ENCODE peak calls at places on chromosomes 2 and 18, in four cellular contexts. F is right cardiac atrium; C is CD8-positive, alpha-beta memory T cell; S is IMR-90. N is an unnamed sample.

GRCh38 chr18:6997802-6998201 is 119.8 kb downstream of the LAMA1 start:
- DNase-seq in F (no peak), C (no peak), S (no peak), N (no peak)

GRCh38 chr2:33215299-33215698 is 261.1 kb upstream of the RASGRP3 start:
- DNase-seq in F (peak; percentile 69), C (no peak), S (peak; percentile 96), N (no peak)

GRCh38 chr2:105977212-105977611 is 216.9 kb downstream of the UXS1 start:
- DNase-seq in F (no peak), C (no peak), S (peak; percentile 86), N (no peak)

GRCh38 chr2:108301558-108301957 is 12.9 kb downstream of the SULT1C2 start:
- DNase-seq in F (no peak), C (no peak), S (no peak), N (no peak)

GRCh38 chr18:24915547-24915946 is 436.4 kb downstream of the ZNF521 start:
- DNase-seq in F (no peak), C (no peak), S (peak; percentile 75), N (no peak)

GRCh38 chr18:48791636-48792105 is 159.1 kb downstream of the SMAD7 start:
- DNase-seq in F (no peak), C (no peak), S (no peak), N (no peak)

GRCh38 chr18:13178976-13179375 is 39.6 kb upstream of the LDLRAD4 start:
- DNase-seq in F (no peak), C (no peak), S (peak; percentile 27), N (no peak)

GRCh38 chr18:8480506-8481328 is 128.5 kb upstream of the RAB12 start:
- DNase-seq in F (peak; percentile 24), C (no peak), S (peak; percentile 73), N (no peak)

GRCh38 chr2:223972656-223973102 is 15.4 kb downstream of the MRPL44 start:
- DNase-seq in F (no peak), C (no peak), S (no peak), N (no peak)

GRCh38 chr18:57329856-57330255 is 22.5 kb upstream of the ST8SIA3 start:
- DNase-seq in F (no peak), C (no peak), S (no peak), N (no peak)

GRCh38 chr2:60958361-60958760 is 59.2 kb upstream of the PEX13 start:
- DNase-seq in F (no peak), C (no peak), S (peak; percentile 71), N (no peak)

GRCh38 chr18:42053188-42053781 is 98.3 kb downstream of the PIK3C3 start:
- DNase-seq in F (peak; percentile 28), C (peak; percentile 31), S (peak; percentile 62), N (no peak)

GRCh38 chr18:46711444-46711863 is 45.4 kb downstream of the ST8SIA5 start:
- DNase-seq in F (no peak), C (no peak), S (no peak), N (no peak)

GRCh38 chr18:43982582-43982981 is 698.1 kb upstream of the SETBP1 start:
- DNase-seq in F (no peak), C (no peak), S (no peak), N (no peak)

GRCh38 chr18:70288171-70288850 is 534 bp upstream of the SOCS6 start:
- DNase-seq in F (peak; percentile 46), C (no peak), S (peak; percentile 39), N (peak; percentile 58)

GRCh38 chr18:68436485-68436884 is 278.4 kb downstream of the TMX3 start:
- DNase-seq in F (no peak), C (no peak), S (peak; percentile 61), N (no peak)

GRCh38 chr2:198096007-198096406 is 291.6 kb downstream of the PLCL1 start:
- DNase-seq in F (no peak), C (no peak), S (no peak), N (no peak)

GRCh38 chr18:63683152-63683551 is 19.6 kb upstream of the SERPINB11 start:
- DNase-seq in F (no peak), C (no peak), S (peak; percentile 96), N (no peak)

GRCh38 chr2:192197387-192197786 is 2.7 kb upstream of the TMEFF2 start:
- DNase-seq in F (no peak), C (no peak), S (no peak), N (no peak)

GRCh38 chr2:221264318-221264717 is 307.8 kb downstream of the EPHA4 start:
- DNase-seq in F (no peak), C (no peak), S (no peak), N (no peak)

GRCh38 chr2:127154985-127155650 is 48.2 kb upstream of the BIN1 start:
- DNase-seq in F (peak; percentile 41), C (no peak), S (peak; percentile 50), N (no peak)

GRCh38 chr2:119177171-119177837 is 18.8 kb upstream of the C1QL2 start:
- DNase-seq in F (no peak), C (no peak), S (no peak), N (no peak)

GRCh38 chr2:230664128-230664527 is 48.5 kb upstream of the CAB39 start:
- DNase-seq in F (peak; percentile 42), C (no peak), S (peak; percentile 75), N (no peak)

GRCh38 chr2:54757496-54757895 is 34.0 kb downstream of the EML6 start:
- DNase-seq in F (no peak), C (no peak), S (peak; percentile 24), N (no peak)

GRCh38 chr18:25248755-25249154 is 103.2 kb downstream of the ZNF521 start:
- DNase-seq in F (no peak), C (no peak), S (peak; percentile 41), N (no peak)

GRCh38 chr2:37776487-37776886 is 105.0 kb upstream of the CDC42EP3 start:
- DNase-seq in F (no peak), C (no peak), S (peak; percentile 93), N (no peak)

GRCh38 chr2:8546319-8547283 is 135.3 kb upstream of the ID2 start:
- DNase-seq in F (no peak), C (no peak), S (no peak), N (peak; percentile 74)

GRCh38 chr2:5164806-5165525 is 527.2 kb upstream of the SOX11 start:
- DNase-seq in F (no peak), C (no peak), S (peak; percentile 67), N (no peak)

GRCh38 chr18:13006731-13007550 is 15.8 kb downstream of the CEP192 start:
- DNase-seq in F (no peak), C (no peak), S (no peak), N (no peak)

GRCh38 chr18:31248783-31249521 is 69.0 kb upstream of the DSG1 start:
- DNase-seq in F (no peak), C (no peak), S (peak; percentile 18), N (no peak)

GRCh38 chr18:61413388-61413787 is 80.2 kb downstream of the CDH20 start:
- DNase-seq in F (no peak), C (no peak), S (no peak), N (no peak)

GRCh38 chr2:27735263-27735904 is 36.1 kb upstream of the MRPL33 start:
- DNase-seq in F (peak; percentile 94), C (peak; percentile 30), S (peak; percentile 54), N (peak; percentile 88)

GRCh38 chr18:7329036-7329435 is 98.1 kb downstream of the LRRC30 start:
- DNase-seq in F (no peak), C (no peak), S (no peak), N (no peak)

DNA sequence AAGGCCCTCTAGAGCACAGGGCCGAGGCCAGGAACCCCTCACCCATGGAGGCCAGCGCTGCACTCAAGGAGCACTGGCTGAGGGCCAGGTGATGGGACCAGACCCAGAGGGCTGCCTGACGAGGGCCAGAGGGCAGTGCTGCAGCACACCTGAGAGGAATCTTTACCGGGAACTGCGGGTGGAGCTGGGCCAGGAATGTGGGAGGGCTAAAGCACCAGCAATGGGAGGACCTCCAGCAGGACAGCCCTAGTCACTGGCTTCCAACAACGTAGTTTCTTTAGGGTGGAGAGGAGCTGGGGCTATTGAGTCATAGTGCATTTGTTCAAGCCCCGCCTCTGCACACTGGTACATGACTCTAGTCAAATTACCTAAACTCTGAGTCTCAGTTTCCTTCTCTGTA is 143.4 kb downstream of the TMEM17 start:
- DNase-seq in F (no peak), C (no peak), S (no peak), N (no peak)
- H3K4me1 ChIP-seq in F (no peaks in the 10 kb centered on the region), C (no peaks in the 10 kb centered on the region), S (no peaks in the 10 kb centered on the region), N (no peaks in the 10 kb centered on the region)

GRCh38 chr18:51405683-51406477 is 208.4 kb upstream of the MEX3C start:
- DNase-seq in F (no peak), C (no peak), S (no peak), N (no peak)

GRCh38 chr18:51399491-51400122 is 202.1 kb upstream of the MEX3C start:
- DNase-seq in F (peak; percentile 11), C (no peak), S (no peak), N (no peak)

GRCh38 chr18:51398104-51398503 is 200.6 kb upstream of the MEX3C start:
- DNase-seq in F (no peak), C (no peak), S (no peak), N (no peak)

GRCh38 chr18:51400721-51401120 is 203.2 kb upstream of the MEX3C start:
- DNase-seq in F (no peak), C (no peak), S (no peak), N (no peak)

GRCh38 chr18:51401912-51402311 is 204.4 kb upstream of the MEX3C start:
- DNase-seq in F (no peak), C (no peak), S (no peak), N (no peak)
- H3K4me1 ChIP-seq in F (no peaks in the 10 kb centered on the region), C (no peaks in the 10 kb centered on the region), S (no peaks in the 10 kb centered on the region), N (peaks cover 5% of the 10 kb centered on the region)

GRCh38 chr2:64837925-64838641 is 151.1 kb upstream of the SLC1A4 start:
- DNase-seq in F (peak; percentile 27), C (no peak), S (no peak), N (peak; percentile 56)
- H3K4me1 ChIP-seq in F (no peaks in the 10 kb centered on the region), C (no peaks in the 10 kb centered on the region), S (peaks cover 13% of the 10 kb centered on the region), N (peaks cover 18% of the 10 kb centered on the region)

DNA sequence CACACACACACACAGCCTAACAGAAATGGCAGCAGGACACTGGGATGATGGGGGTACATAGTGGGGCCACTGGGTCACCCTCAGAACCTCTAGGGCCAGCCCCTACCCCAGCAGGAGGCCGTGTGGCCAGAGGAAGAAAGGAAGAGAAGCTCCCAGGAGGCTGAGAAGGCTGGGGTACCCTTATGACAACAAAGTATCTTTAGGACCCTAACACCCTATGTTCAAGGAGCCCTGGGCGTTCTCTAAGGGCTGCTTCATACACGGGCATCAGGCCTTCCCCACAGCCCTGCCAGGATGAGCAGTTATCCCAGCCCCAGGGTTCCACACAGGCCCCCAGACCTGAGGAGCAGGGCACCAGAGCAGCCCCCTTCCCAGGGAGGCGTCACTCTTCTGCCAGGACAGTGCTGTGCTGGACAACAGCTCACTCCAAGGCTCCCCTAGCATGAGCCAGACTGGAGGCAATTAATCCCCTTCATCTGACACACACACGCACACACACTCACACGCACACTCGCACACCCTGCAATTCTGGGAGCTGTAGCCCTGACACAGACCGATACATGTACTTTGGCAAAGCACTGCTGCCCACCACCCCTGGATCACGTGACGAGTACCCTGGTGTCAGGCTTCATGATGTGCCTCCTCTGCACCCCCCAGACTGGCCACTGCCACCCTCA is 163.6 kb downstream of the TNS1 start:
- DNase-seq in F (no peak), C (no peak), S (no peak), N (no peak)
- H3K4me1 ChIP-seq in F (peaks cover 77% of the 10 kb centered on the region), C (no peaks in the 10 kb centered on the region), S (peaks cover 13% of the 10 kb centered on the region), N (peaks cover 95% of the 10 kb centered on the region)

GRCh38 chr2:86280191-86280667 is 57.2 kb downstream of the REEP1 start:
- DNase-seq in F (no peak), C (no peak), S (peak; percentile 18), N (no peak)
- H3K4me1 ChIP-seq in F (peaks cover 13% of the 10 kb centered on the region), C (no peaks in the 10 kb centered on the region), S (no peaks in the 10 kb centered on the region), N (no peaks in the 10 kb centered on the region)

N was measured in lower lobe of right lung.